ENCODE peak calls at places on chromosomes 1 and 21, in five cellular contexts. One of them, this sample, is unnamed.

GRCh38 chr1:218353656-218354055 is 8.5 kb downstream of the TGFB2 start:
- DNase-seq in HuH-7.5: no peak
- DNase-seq in GM04504: no peak
- DNase-seq in foreskin fibroblast: no peak
- DNase-seq in NCI-H2029 treated with DMSO at 0.1 percent for 48 hours: no peak
- DNase-seq in this sample: no peak

GRCh38 chr1:212669600-212669999 is 30.0 kb downstream of the BATF3 start:
- DNase-seq in HuH-7.5: no peak
- DNase-seq in GM04504: no peak
- DNase-seq in foreskin fibroblast: no peak
- DNase-seq in NCI-H2029 treated with DMSO at 0.1 percent for 48 hours: no peak
- DNase-seq in this sample: no peak

GRCh38 chr1:234083460-234083859 is 179.0 kb downstream of the SLC35F3 start:
- DNase-seq in HuH-7.5: no peak
- DNase-seq in GM04504: no peak
- DNase-seq in foreskin fibroblast: no peak
- DNase-seq in NCI-H2029 treated with DMSO at 0.1 percent for 48 hours: no peak
- DNase-seq in this sample: no peak

GRCh38 chr1:225474986-225475820 is 47.4 kb upstream of the LBR start:
- DNase-seq in HuH-7.5: peak
- DNase-seq in GM04504: no peak
- DNase-seq in foreskin fibroblast: peak
- DNase-seq in NCI-H2029 treated with DMSO at 0.1 percent for 48 hours: peak
- DNase-seq in this sample: peak

GRCh38 chr1:43678940-43679339 is 28.4 kb upstream of the ST3GAL3 start:
- DNase-seq in HuH-7.5: no peak
- DNase-seq in GM04504: no peak
- DNase-seq in foreskin fibroblast: no peak
- DNase-seq in NCI-H2029 treated with DMSO at 0.1 percent for 48 hours: no peak
- DNase-seq in this sample: no peak

GRCh38 chr21:38766987-38767722 is 38.6 kb upstream of the ETS2 start:
- DNase-seq in HuH-7.5: no peak
- DNase-seq in GM04504: no peak
- DNase-seq in foreskin fibroblast: no peak
- DNase-seq in NCI-H2029 treated with DMSO at 0.1 percent for 48 hours: peak
- DNase-seq in this sample: no peak

GRCh38 chr1:77322061-77322900 is 40.5 kb downstream of the AK5 start:
- DNase-seq in HuH-7.5: no peak
- DNase-seq in GM04504: peak
- DNase-seq in foreskin fibroblast: peak
- DNase-seq in NCI-H2029 treated with DMSO at 0.1 percent for 48 hours: no peak
- DNase-seq in this sample: no peak

GRCh38 chr1:10514490-10515235 is 39.9 kb downstream of the PEX14 start:
- DNase-seq in HuH-7.5: no peak
- DNase-seq in GM04504: no peak
- DNase-seq in foreskin fibroblast: peak
- DNase-seq in NCI-H2029 treated with DMSO at 0.1 percent for 48 hours: peak
- DNase-seq in this sample: no peak

GRCh38 chr1:14778882-14779594 is 180.6 kb downstream of the KAZN start:
- DNase-seq in HuH-7.5: peak
- DNase-seq in GM04504: no peak
- DNase-seq in foreskin fibroblast: peak
- DNase-seq in NCI-H2029 treated with DMSO at 0.1 percent for 48 hours: no peak
- DNase-seq in this sample: peak

GRCh38 chr1:183942933-183943693 is 94.4 kb downstream of the COLGALT2 start:
- DNase-seq in HuH-7.5: no peak
- DNase-seq in GM04504: peak
- DNase-seq in foreskin fibroblast: peak
- DNase-seq in NCI-H2029 treated with DMSO at 0.1 percent for 48 hours: peak
- DNase-seq in this sample: peak

GRCh38 chr1:245858683-245859509 is 648.2 kb downstream of the SMYD3 start:
- DNase-seq in HuH-7.5: no peak
- DNase-seq in GM04504: no peak
- DNase-seq in foreskin fibroblast: peak
- DNase-seq in NCI-H2029 treated with DMSO at 0.1 percent for 48 hours: no peak
- DNase-seq in this sample: no peak

GRCh38 chr21:35257413-35257812 is 208.3 kb upstream of the RUNX1 start:
- DNase-seq in HuH-7.5: no peak
- DNase-seq in GM04504: peak
- DNase-seq in foreskin fibroblast: peak
- DNase-seq in NCI-H2029 treated with DMSO at 0.1 percent for 48 hours: peak
- DNase-seq in this sample: no peak

GRCh38 chr1:179794669-179795068 is 51.6 kb downstream of the FAM163A start:
- DNase-seq in HuH-7.5: no peak
- DNase-seq in GM04504: no peak
- DNase-seq in foreskin fibroblast: no peak
- DNase-seq in NCI-H2029 treated with DMSO at 0.1 percent for 48 hours: no peak
- DNase-seq in this sample: no peak

GRCh38 chr1:196355206-196355786 is 252.9 kb downstream of the KCNT2 start:
- DNase-seq in HuH-7.5: no peak
- DNase-seq in GM04504: no peak
- DNase-seq in foreskin fibroblast: peak
- DNase-seq in NCI-H2029 treated with DMSO at 0.1 percent for 48 hours: no peak
- DNase-seq in this sample: no peak

GRCh38 chr1:52365091-52365745 is 787 bp downstream of the CC2D1B start:
- DNase-seq in HuH-7.5: peak
- DNase-seq in GM04504: peak
- DNase-seq in foreskin fibroblast: peak
- DNase-seq in NCI-H2029 treated with DMSO at 0.1 percent for 48 hours: peak
- DNase-seq in this sample: no peak

GRCh38 chr1:10694274-10694632 is 102.2 kb downstream of the CASZ1 start:
- DNase-seq in HuH-7.5: peak
- DNase-seq in GM04504: no peak
- DNase-seq in foreskin fibroblast: peak
- DNase-seq in NCI-H2029 treated with DMSO at 0.1 percent for 48 hours: no peak
- DNase-seq in this sample: no peak

GRCh38 chr21:27954806-27955205 is 987.9 kb upstream of the ADAMTS5 start:
- DNase-seq in HuH-7.5: no peak
- DNase-seq in GM04504: peak
- DNase-seq in foreskin fibroblast: peak
- DNase-seq in NCI-H2029 treated with DMSO at 0.1 percent for 48 hours: no peak
- DNase-seq in this sample: no peak

GRCh38 chr21:42550817-42551216 is 37.2 kb downstream of the SLC37A1 start:
- DNase-seq in HuH-7.5: no peak
- DNase-seq in GM04504: no peak
- DNase-seq in foreskin fibroblast: no peak
- DNase-seq in NCI-H2029 treated with DMSO at 0.1 percent for 48 hours: peak
- DNase-seq in this sample: no peak

GRCh38 chr21:27953328-27954045 is 986.6 kb upstream of the ADAMTS5 start:
- DNase-seq in HuH-7.5: no peak
- DNase-seq in GM04504: no peak
- DNase-seq in foreskin fibroblast: peak
- DNase-seq in NCI-H2029 treated with DMSO at 0.1 percent for 48 hours: no peak
- DNase-seq in this sample: no peak

GRCh38 chr1:17984510-17985085 is 123.0 kb upstream of the IGSF21 start:
- DNase-seq in HuH-7.5: peak
- DNase-seq in GM04504: no peak
- DNase-seq in foreskin fibroblast: no peak
- DNase-seq in NCI-H2029 treated with DMSO at 0.1 percent for 48 hours: no peak
- DNase-seq in this sample: peak

GRCh38 chr1:109151146-109151545 is 37.2 kb downstream of the ELAPOR1 start:
- DNase-seq in HuH-7.5: no peak
- DNase-seq in GM04504: peak
- DNase-seq in foreskin fibroblast: peak
- DNase-seq in NCI-H2029 treated with DMSO at 0.1 percent for 48 hours: no peak
- DNase-seq in this sample: peak

GRCh38 chr1:43319288-43319687 is 18.3 kb upstream of the MPL start:
- DNase-seq in HuH-7.5: no peak
- DNase-seq in GM04504: no peak
- DNase-seq in foreskin fibroblast: no peak
- DNase-seq in NCI-H2029 treated with DMSO at 0.1 percent for 48 hours: no peak
- DNase-seq in this sample: no peak

GRCh38 chr1:243525085-243525487 is 269.2 kb downstream of the SDCCAG8 start:
- DNase-seq in HuH-7.5: no peak
- DNase-seq in GM04504: peak
- DNase-seq in foreskin fibroblast: peak
- DNase-seq in NCI-H2029 treated with DMSO at 0.1 percent for 48 hours: no peak
- DNase-seq in this sample: no peak

GRCh38 chr1:52603680-52604501 is 1.7 kb downstream of the GPX7 start:
- DNase-seq in HuH-7.5: no peak
- DNase-seq in GM04504: no peak
- DNase-seq in foreskin fibroblast: peak
- DNase-seq in NCI-H2029 treated with DMSO at 0.1 percent for 48 hours: no peak
- DNase-seq in this sample: no peak